ENCODE peak calls at places on chromosome 11, in four cellular contexts. X, V, U and Z are unnamed samples.

GRCh38 chr11:1505480-1505879 is 18.9 kb upstream of the MOB2 start:
- DNase-seq in V (no peak), X (peak), U (no peak), Z (no peak)

GRCh38 chr11:57402188-57403066 is 12.0 kb upstream of the PRG2 start:
- DNase-seq in X (peak), V (no peak), U (no peak), Z (no peak)

GRCh38 chr11:90704510-90704909 is 481.7 kb upstream of the CHORDC1 start:
- DNase-seq in V (no peak), U (no peak), X (no peak), Z (no peak)

GRCh38 chr11:67160872-67161783 is 42.1 kb downstream of the KDM2A start:
- DNase-seq in V (no peak), U (no peak), X (peak), Z (no peak)

GRCh38 chr11:65224939-65225283 is 36.9 kb upstream of the POLA2 start:
- DNase-seq in U (no peak), X (peak), V (no peak), Z (no peak)

GRCh38 chr11:24271798-24272197 is 225.1 kb upstream of the LUZP2 start:
- DNase-seq in V (no peak), X (no peak), U (no peak), Z (peak)

GRCh38 chr11:32290783-32291182 is 144.6 kb downstream of the WT1 start:
- DNase-seq in X (no peak), U (peak), V (no peak), Z (no peak)

GRCh38 chr11:68460741-68461283 is at the start of gene PPP6R3:
- DNase-seq in U (no peak), X (no peak), V (no peak), Z (no peak)

GRCh38 chr11:205221-206001 is 1.8 kb downstream of the BET1L start:
- DNase-seq in U (no peak), V (no peak), X (no peak), Z (no peak)

GRCh38 chr11:117604349-117604995 is 192.5 kb downstream of the DSCAML1 start:
- DNase-seq in X (no peak), V (no peak), U (no peak), Z (no peak)

GRCh38 chr11:113493205-113493604 is 18.0 kb upstream of the DRD2 start:
- DNase-seq in V (no peak), X (no peak), U (no peak), Z (no peak)

GRCh38 chr11:78239781-78240180 is 51.1 kb downstream of the USP35 start:
- DNase-seq in V (no peak), X (no peak), U (no peak), Z (no peak)

GRCh38 chr11:19868871-19869270 is 156.2 kb downstream of the NAV2 start:
- DNase-seq in X (no peak), V (no peak), U (no peak), Z (no peak)

GRCh38 chr11:44761546-44761961 is 34.8 kb downstream of the TSPAN18 start:
- DNase-seq in X (no peak), V (no peak), U (no peak), Z (no peak)

GRCh38 chr11:94828088-94828487 is 59.9 kb downstream of the AMOTL1 start:
- DNase-seq in X (no peak), V (no peak), U (no peak), Z (no peak)

GRCh38 chr11:117009905-117010605 is 88.2 kb downstream of the SIK3 start:
- DNase-seq in U (no peak), V (no peak), X (no peak), Z (no peak)

GRCh38 chr11:58649623-58650022 is 27.2 kb downstream of the CNTF start:
- DNase-seq in U (no peak), X (no peak), V (no peak), Z (no peak)

GRCh38 chr11:102640946-102641345 is 15.8 kb upstream of the MMP20 start:
- DNase-seq in U (peak), X (no peak), V (no peak), Z (no peak)

GRCh38 chr11:70692131-70692530 is 293.8 kb downstream of the CTTN start:
- DNase-seq in X (no peak), V (no peak), U (no peak), Z (no peak)

GRCh38 chr11:114132427-114132826 is 72.9 kb downstream of the ZBTB16 start:
- DNase-seq in U (no peak), V (no peak), X (no peak), Z (no peak)

GRCh38 chr11:33377852-33378385 is 120.7 kb downstream of the HIPK3 start:
- DNase-seq in X (no peak), U (no peak), V (no peak), Z (no peak)

GRCh38 chr11:69007978-69008381 is 5.1 kb downstream of the MRGPRF start:
- DNase-seq in U (peak), V (no peak), X (no peak), Z (no peak)

GRCh38 chr11:45859661-45860140 is 12.4 kb downstream of the CRY2 start:
- DNase-seq in U (no peak), V (no peak), X (no peak), Z (peak)

GRCh38 chr11:48063424-48063978 is 83.1 kb downstream of the PTPRJ start:
- DNase-seq in U (no peak), X (no peak), V (no peak), Z (no peak)

GRCh38 chr11:61532136-61533038 is 23.8 kb downstream of the LRRC10B start:
- DNase-seq in U (peak), V (no peak), X (peak), Z (peak)

GRCh38 chr11:88188251-88189030 is 13.2 kb upstream of the RAB38 start:
- DNase-seq in X (peak), V (no peak), U (no peak), Z (no peak)

GRCh38 chr11:72832301-72833082 is 18.3 kb downstream of the ATG16L2 start:
- DNase-seq in V (no peak), U (no peak), X (no peak), Z (no peak)

GRCh38 chr11:72833083-72833733 is 19.0 kb downstream of the ATG16L2 start:
- DNase-seq in V (no peak), X (no peak), U (no peak), Z (no peak)

GRCh38 chr11:72836111-72836510 is 21.9 kb downstream of the ATG16L2 start:
- DNase-seq in X (no peak), V (no peak), U (no peak), Z (no peak)

GRCh38 chr11:72834905-72835304 is 20.7 kb downstream of the ATG16L2 start:
- DNase-seq in X (no peak), U (no peak), V (no peak), Z (no peak)

GRCh38 chr11:72833792-72834501 is 19.7 kb downstream of the ATG16L2 start:
- DNase-seq in V (no peak), U (no peak), X (no peak), Z (no peak)
- TF ChIP-seq MAX in V (no peak), U (no peak), X (no peak), Z (no peak)

GRCh38 chr11:11985954-11986949 is 22.2 kb downstream of the DKK3 start:
- DNase-seq in U (no peak), V (no peak), X (no peak), Z (no peak)
- TF ChIP-seq NFIC in U (no peak), V (no peak), X (no peak), Z (no peak)

DNA sequence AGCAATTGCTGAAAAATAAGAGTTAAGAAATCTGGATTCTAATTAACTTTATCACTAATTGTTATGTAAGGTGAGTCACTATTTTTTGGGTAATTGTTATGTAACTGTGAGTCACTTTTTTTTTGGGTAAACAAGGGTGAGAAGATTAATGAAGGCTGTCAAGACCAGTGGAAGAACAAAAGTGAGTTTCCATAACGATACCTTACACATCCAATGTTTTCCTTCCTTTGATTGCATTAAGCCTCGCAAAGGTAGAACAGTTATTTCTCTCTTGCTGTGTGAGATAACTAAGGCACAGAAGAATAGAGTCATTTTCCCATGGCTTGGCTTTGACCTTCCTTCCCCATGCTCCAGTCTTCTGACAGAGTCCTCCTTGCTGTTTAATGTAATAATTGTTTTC is 374.7 kb downstream of the DDX10 start:
- DNase-seq in U (no peak), X (no peak), V (no peak), Z (no peak)
- TF ChIP-seq MAX in U (no peak), X (no peak), V (no peak), Z (no peak)

GRCh38 chr11:75155570-75156422 is 4.9 kb downstream of the SLCO2B1 start:
- DNase-seq in X (peak), V (no peak), U (peak), Z (no peak)
- TF ChIP-seq NFIC in X (no peak), V (no peak), U (peak), Z (no peak)

DNA sequence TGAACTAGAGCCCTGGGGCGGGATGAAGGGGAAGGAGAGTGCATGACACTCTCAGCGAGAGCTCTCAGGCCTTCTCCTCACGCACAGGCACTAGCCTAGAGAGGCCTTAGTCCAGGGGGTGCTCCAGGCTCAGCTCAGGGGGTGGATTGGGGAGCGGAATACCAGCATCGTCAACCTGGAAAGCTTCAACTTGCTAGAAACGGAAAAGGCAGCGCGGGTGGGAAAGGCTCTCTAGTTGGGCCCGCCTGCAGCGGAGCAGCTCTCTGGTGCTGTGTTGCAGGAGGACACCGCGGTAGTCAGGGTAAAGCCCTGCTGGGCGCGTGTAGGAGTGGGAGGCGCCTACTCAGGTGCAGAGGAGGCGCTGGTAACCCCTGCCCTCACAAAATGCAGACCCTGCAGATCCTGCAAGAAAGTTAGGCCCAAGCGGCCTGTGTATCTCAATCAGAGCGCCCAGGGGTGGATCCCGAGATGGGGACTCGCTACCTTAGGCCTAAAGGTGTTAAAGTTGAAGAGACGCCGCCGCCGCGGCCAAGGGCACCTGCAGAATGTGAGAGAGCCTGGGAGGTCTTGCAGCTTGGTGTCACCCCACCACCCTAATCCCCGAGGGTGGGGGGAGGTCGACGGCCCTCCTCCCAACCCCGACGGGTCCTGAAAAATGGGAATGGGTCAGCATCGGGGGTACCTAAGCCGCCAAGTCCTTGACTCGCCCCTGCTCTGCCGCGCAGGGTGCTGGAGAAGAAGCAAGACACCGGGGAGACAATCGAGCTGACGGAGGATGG is 2.8 kb downstream of the SLC17A6 start:
- DNase-seq in U (no peak), V (no peak), X (no peak), Z (no peak)
- TF ChIP-seq MAX in U (no peak), V (no peak), X (no peak), Z (no peak)

DNA sequence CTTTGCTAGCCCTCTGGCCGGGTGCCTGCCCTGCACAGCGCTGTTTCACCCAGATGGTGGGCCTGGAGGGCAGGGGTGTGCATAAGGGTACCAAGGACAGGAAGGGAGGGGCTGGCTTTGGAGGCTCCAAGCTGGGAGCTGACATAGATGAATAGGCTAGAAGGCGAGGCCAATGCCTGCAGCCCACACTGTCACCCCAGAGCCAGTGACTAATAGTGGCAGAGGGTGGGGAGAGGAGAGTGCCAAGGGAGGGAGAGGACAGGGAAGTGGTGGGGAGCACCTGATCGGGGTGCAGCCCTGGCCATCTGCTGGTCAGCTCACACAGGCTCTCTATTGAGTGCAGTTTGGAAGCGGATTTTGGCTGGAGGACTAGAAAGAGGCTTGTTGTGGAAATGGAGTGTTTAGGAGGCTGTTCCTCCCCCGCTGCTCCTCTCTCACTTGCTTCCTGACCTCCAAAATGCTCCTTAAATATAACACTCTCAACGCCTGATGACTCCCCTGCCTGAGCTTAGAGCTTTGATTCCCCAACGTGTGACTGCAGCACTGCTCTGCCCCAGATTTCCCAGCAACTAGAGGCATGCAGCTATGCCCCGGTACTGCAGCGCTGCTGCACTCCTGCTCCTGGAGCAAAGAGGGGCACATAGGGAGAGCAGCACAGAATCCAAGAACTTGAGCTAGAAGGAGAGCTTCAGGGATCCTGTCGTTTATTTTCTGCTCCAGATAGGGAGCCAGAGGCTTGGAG is 89.2 kb downstream of the GRAMD1B start:
- DNase-seq in X (no peak), V (no peak), U (no peak), Z (peak)
- TF ChIP-seq NFIC in X (no peak), V (no peak), U (no peak), Z (no peak)

GRCh38 chr11:106101797-106102196 is 24.3 kb downstream of the AASDHPPT start:
- DNase-seq in X (no peak), V (no peak), U (no peak), Z (no peak)
- TF ChIP-seq MAX in X (no peak), V (no peak), U (no peak), Z (no peak)

GRCh38 chr11:77142091-77142975 is 14.3 kb downstream of the MYO7A start:
- DNase-seq in X (no peak), U (no peak), V (no peak), Z (peak)

GRCh38 chr11:77141475-77141874 is 13.4 kb downstream of the MYO7A start:
- DNase-seq in U (no peak), X (no peak), V (no peak), Z (no peak)

GRCh38 chr11:77140231-77140959 is 12.3 kb downstream of the MYO7A start:
- DNase-seq in X (no peak), U (no peak), V (no peak), Z (peak)

GRCh38 chr11:77139201-77139600 is 11.2 kb downstream of the MYO7A start:
- DNase-seq in V (no peak), X (no peak), U (no peak), Z (no peak)

DNA sequence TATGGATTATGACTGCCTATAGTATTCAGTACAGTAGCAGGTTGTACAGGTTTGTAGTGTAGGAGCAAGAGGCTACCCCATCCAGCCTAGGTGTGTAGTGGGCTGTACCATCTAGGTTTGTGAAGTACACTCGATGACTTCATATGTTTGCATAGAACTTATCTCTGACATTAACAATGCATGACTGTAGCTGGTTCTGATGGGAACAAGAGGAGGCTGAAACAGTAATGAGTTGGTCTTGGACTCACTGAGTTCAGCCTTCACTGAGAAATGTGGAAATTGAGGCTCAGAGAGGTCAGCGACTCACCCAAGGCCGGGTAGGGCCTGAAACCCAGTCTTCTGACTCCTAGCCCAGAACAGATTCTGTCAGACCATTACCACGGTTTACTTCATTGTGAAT is 13.0 kb downstream of the MYO7A start:
- DNase-seq in V (no peak), U (peak), X (no peak), Z (no peak)
- TF ChIP-seq NFIC in V (no peak), U (no peak), X (no peak), Z (no peak)